ENCODE peak calls at places on chromosome 13, in four cellular contexts. T, R, H and B are unnamed samples.

GRCh38 chr13:110343241-110343865 is 36.3 kb downstream of the COL4A2 start:
- DNase-seq in H (no peak), T (no peak), R (no peak), B (peak)

GRCh38 chr13:39415003-39415402 is 188.0 kb downstream of the LHFPL6 start:
- DNase-seq in T (no peak), R (no peak), H (no peak), B (no peak)

GRCh38 chr13:28349901-28350654 is 144.8 kb downstream of the FLT1 start:
- DNase-seq in T (no peak), H (no peak), R (no peak), B (no peak)

GRCh38 chr13:59266478-59267063 is 897.2 kb downstream of the DIAPH3 start:
- DNase-seq in R (no peak), T (no peak), H (no peak), B (no peak)

GRCh38 chr13:27406178-27406939 is 18.1 kb upstream of the GTF3A start:
- DNase-seq in T (no peak), H (no peak), R (no peak), B (no peak)

GRCh38 chr13:76722782-76723181 is 163.4 kb downstream of the KCTD12 start:
- DNase-seq in H (no peak), T (no peak), R (no peak), B (no peak)

GRCh38 chr13:66264976-66265375 is 965.2 kb downstream of the PCDH9 start:
- DNase-seq in R (no peak), H (no peak), T (no peak), B (no peak)

GRCh38 chr13:91747164-91747563 is 348.7 kb downstream of the GPC5 start:
- DNase-seq in H (no peak), R (no peak), T (no peak), B (no peak)

GRCh38 chr13:40271931-40272775 is 394.3 kb downstream of the FOXO1 start:
- DNase-seq in R (no peak), H (peak), T (no peak), B (no peak)

GRCh38 chr13:42110410-42111155 is 62.1 kb downstream of the DGKH start:
- DNase-seq in H (no peak), T (no peak), R (no peak), B (no peak)

GRCh38 chr13:45269204-45269603 is 68.4 kb upstream of the KCTD4 start:
- DNase-seq in H (no peak), T (no peak), R (no peak), B (no peak)

GRCh38 chr13:23271331-23271730 is 90.6 kb downstream of the SGCG start:
- DNase-seq in H (no peak), T (no peak), R (no peak), B (no peak)

GRCh38 chr13:112861876-112862615 is 107.0 kb upstream of the MCF2L start:
- DNase-seq in H (no peak), R (peak), T (no peak), B (no peak)

GRCh38 chr13:98239156-98240076 is 62.3 kb upstream of the RNF113B start:
- DNase-seq in R (no peak), H (no peak), T (no peak), B (no peak)

GRCh38 chr13:60933638-60934037 is 482.0 kb downstream of the PCDH20 start:
- DNase-seq in H (no peak), T (no peak), R (no peak), B (no peak)

GRCh38 chr13:111431241-111431640 is 110.8 kb downstream of the TEX29 start:
- DNase-seq in T (no peak), R (no peak), H (no peak), B (no peak)

GRCh38 chr13:36822786-36823185 is 3.8 kb downstream of the RFXAP start:
- DNase-seq in T (no peak), H (no peak), R (no peak), B (no peak)

GRCh38 chr13:52127783-52128702 is 830 bp downstream of the NEK5 start:
- DNase-seq in R (no peak), H (peak), T (no peak), B (no peak)

GRCh38 chr13:85970727-85971126 is 171.5 kb upstream of the SLITRK6 start:
- DNase-seq in H (no peak), T (no peak), R (no peak), B (no peak)

GRCh38 chr13:112172641-112173171 is 105.8 kb downstream of the SOX1 start:
- DNase-seq in T (no peak), R (no peak), H (no peak), B (no peak)

GRCh38 chr13:99062593-99062992 is 84.7 kb upstream of the DOCK9 start:
- DNase-seq in R (no peak), H (no peak), T (no peak), B (no peak)

GRCh38 chr13:20125129-20125782 is 35.6 kb downstream of the GJA3 start:
- DNase-seq in T (no peak), H (no peak), R (no peak), B (no peak)

GRCh38 chr13:113036401-113036800 is 67.4 kb downstream of the MCF2L start:
- DNase-seq in T (peak), H (no peak), R (no peak), B (no peak)

GRCh38 chr13:77833331-77833863 is 85.2 kb downstream of the EDNRB start:
- DNase-seq in H (no peak), T (no peak), R (no peak), B (no peak)

GRCh38 chr13:89565711-89566110 is 1781.8 kb upstream of the MIR17HG start:
- DNase-seq in R (no peak), H (no peak), T (no peak), B (no peak)

GRCh38 chr13:75685239-75685697 is 49.1 kb downstream of the LMO7 start:
- DNase-seq in T (no peak), R (no peak), H (no peak), B (no peak)

GRCh38 chr13:112069727-112070300 is 2.9 kb downstream of the SOX1 start:
- DNase-seq in T (no peak), H (no peak), R (no peak), B (no peak)

GRCh38 chr13:43876366-43876765 is 3.2 kb downstream of the CCDC122 start:
- DNase-seq in H (no peak), R (no peak), T (no peak), B (no peak)

GRCh38 chr13:57739791-57740190 is 108.2 kb downstream of the PCDH17 start:
- DNase-seq in T (no peak), R (no peak), H (no peak), B (no peak)

GRCh38 chr13:84130739-84131138 is 248.5 kb upstream of the SLITRK1 start:
- DNase-seq in R (no peak), H (no peak), T (no peak), B (no peak)

GRCh38 chr13:51999525-51999924 is 11.7 kb downstream of the ATP7B start:
- DNase-seq in H (peak), T (peak), R (no peak), B (no peak)

GRCh38 chr13:85543144-85543543 is 256.1 kb downstream of the SLITRK6 start:
- DNase-seq in T (no peak), H (no peak), R (no peak), B (no peak)

GRCh38 chr13:114090476-114090875 is 41.9 kb downstream of the RASA3 start:
- DNase-seq in T (peak), H (peak), R (peak), B (peak)

GRCh38 chr13:100828226-100828625 is 153.6 kb upstream of the TMTC4 start:
- DNase-seq in R (no peak), T (no peak), H (no peak), B (no peak)

GRCh38 chr13:84446972-84447700 is 564.9 kb upstream of the SLITRK1 start:
- DNase-seq in H (peak), R (no peak), T (no peak), B (no peak)

GRCh38 chr13:79258489-79258888 is 147.6 kb downstream of the RBM26 start:
- DNase-seq in T (no peak), H (no peak), R (no peak), B (no peak)

GRCh38 chr13:48505597-48506091 is 27.2 kb downstream of the RCBTB2 start:
- DNase-seq in H (no peak), R (no peak), T (no peak), B (no peak)

GRCh38 chr13:48502601-48503319 is 30.1 kb downstream of the RCBTB2 start:
- DNase-seq in T (no peak), H (no peak), R (no peak), B (no peak)

GRCh38 chr13:48507024-48507423 is 25.9 kb downstream of the RCBTB2 start:
- DNase-seq in H (no peak), T (peak), R (no peak), B (no peak)

GRCh38 chr13:48506092-48506701 is 26.7 kb downstream of the RCBTB2 start:
- DNase-seq in H (no peak), R (no peak), T (peak), B (no peak)

DNA sequence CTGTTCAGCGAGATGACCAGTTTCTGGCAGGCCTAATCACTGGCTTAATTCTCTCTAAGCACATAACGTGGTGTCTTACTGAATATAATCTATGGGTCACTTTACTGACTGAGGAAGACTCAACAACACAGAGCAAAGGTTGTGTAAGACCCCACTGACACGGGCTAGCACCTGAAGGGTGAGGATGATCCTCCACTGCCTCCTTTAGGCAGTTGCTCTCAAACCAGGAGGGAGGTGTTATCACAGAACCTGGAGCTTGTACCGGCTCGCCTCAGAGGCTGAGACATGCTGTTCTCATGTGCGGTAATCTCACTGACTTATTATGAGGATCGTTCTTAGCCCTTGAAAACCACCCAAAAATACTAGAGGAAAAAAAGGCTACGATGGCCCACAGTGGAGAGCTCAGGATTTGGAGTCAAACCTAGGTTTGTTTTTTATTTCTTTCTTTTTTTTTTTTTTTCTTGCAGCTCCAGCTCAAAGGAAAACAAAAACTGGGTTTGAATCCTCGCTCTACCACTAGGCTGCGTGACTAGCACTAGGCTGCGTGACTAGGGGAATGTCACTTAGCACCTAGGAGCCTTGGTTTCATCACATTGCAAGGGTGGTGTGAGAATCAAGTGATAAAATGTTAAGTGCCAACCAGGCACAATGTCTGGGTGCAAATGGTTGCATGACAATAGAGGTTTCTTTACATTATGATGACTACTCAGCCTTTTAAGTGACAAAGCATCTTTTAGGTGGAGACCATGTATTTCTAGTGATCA is 28.1 kb downstream of the RCBTB2 start:
- DNase-seq in T (no peak), H (no peak), R (no peak), B (no peak)
- TF ChIP-seq CTCF in T (no peak), H (no peak), R (no peak), B (no peak)

DNA sequence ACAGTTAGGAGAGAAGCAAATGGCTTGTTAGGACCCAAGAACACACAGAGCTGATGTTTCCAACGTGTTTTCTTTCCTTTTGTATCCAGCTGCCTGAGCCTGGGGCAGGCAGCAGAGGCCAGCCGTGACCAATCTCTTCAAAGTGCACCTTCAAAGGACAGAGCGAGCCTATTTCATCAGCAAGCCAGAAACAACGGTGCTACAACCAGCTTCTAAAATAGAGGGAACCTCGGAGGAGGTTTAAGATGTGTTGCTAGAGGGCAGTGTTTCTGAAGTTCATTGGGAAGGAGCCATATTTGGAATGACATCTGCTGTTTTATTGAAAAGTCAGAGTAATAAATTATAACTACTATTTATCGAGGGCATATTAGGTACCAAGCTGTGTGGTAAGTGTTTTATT is 56.2 kb upstream of the RFC3 start:
- DNase-seq in R (no peak), H (no peak), T (no peak), B (no peak)
- TF ChIP-seq CTCF in R (no peak), H (no peak), T (no peak), B (peak)

GRCh38 chr13:73286177-73286576 is 227.4 kb downstream of the KLF5 start:
- DNase-seq in R (no peak), T (no peak), H (no peak), B (no peak)
- TF ChIP-seq CTCF in R (no peak), T (no peak), H (no peak), B (peak)

GRCh38 chr13:29523199-29523931 is 72.1 kb downstream of the SLC7A1 start:
- DNase-seq in R (peak), T (no peak), H (no peak), B (no peak)

GRCh38 chr13:29525757-29526156 is 69.7 kb downstream of the SLC7A1 start:
- DNase-seq in R (no peak), H (no peak), T (no peak), B (no peak)

GRCh38 chr13:29526741-29527140 is 68.7 kb downstream of the SLC7A1 start:
- DNase-seq in T (no peak), H (no peak), R (no peak), B (no peak)

GRCh38 chr13:29524176-29524575 is 71.3 kb downstream of the SLC7A1 start:
- DNase-seq in T (peak), H (no peak), R (no peak), B (no peak)

GRCh38 chr13:29524641-29525040 is 70.8 kb downstream of the SLC7A1 start:
- DNase-seq in H (no peak), R (no peak), T (no peak), B (no peak)
- TF ChIP-seq CTCF in H (no peak), R (no peak), T (no peak), B (no peak)

DNA sequence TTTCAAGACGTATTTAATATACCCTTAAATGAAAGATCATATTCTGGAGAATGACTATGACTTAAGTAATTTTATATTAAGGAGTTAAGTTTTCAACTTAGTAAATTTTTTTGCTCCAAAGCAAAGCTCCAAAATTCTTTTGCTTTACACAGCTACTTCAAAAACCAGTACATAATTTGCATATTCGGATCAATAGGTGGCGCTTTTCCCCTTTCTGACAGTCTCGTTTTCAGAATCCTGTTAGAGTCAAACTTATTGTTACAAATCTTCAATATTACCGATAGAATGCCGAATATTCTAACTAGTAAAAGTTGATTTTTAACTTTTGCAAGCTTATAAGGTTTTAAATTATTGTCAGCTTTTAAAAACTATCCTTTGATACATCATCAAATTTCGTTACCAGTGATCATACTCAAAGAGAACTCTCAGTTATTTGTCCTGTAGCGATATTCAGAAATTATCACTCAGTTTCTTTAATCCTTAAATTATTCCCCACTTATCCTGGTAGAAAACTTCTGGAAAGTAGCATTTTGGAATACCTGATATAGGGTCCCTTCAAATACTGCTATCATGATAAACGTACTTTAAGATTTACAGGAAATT is 852.7 kb upstream of the KLHL1 start:
- DNase-seq in R (no peak), H (no peak), T (no peak), B (no peak)
- TF ChIP-seq CTCF in R (peak), H (peak), T (peak), B (peak)